ENCODE peak calls at places on chromosomes 3 and 15, in eight cellular contexts. One of them, this sample, is unnamed. For H3K36me3, the result is how much of the 10 kb centered on the place peaks cover.

GRCh38 chr15:99755692-99756409 is 22.6 kb upstream of the LYSMD4 start:
- DNase-seq in breast epithelium: no peak
- DNase-seq in HepG2: peak
- DNase-seq in transverse colon: peak
- DNase-seq in upper lobe of left lung: peak
- DNase-seq in prostate gland: peak
- DNase-seq in Panc1: peak
- DNase-seq in esophagus muscularis mucosa: no peak
- DNase-seq in this sample: no peak

GRCh38 chr3:46463120-46463867 is 1.4 kb downstream of the LTF start:
- DNase-seq in breast epithelium: no peak
- DNase-seq in HepG2: no peak
- DNase-seq in transverse colon: no peak
- DNase-seq in upper lobe of left lung: no peak
- DNase-seq in prostate gland: no peak
- DNase-seq in Panc1: no peak
- DNase-seq in esophagus muscularis mucosa: no peak
- DNase-seq in this sample: peak

GRCh38 chr15:84605225-84605882 is 4.5 kb downstream of the ZSCAN2 start:
- DNase-seq in breast epithelium: no peak
- DNase-seq in HepG2: no peak
- DNase-seq in transverse colon: no peak
- DNase-seq in upper lobe of left lung: no peak
- DNase-seq in prostate gland: no peak
- DNase-seq in Panc1: no peak
- DNase-seq in esophagus muscularis mucosa: no peak
- DNase-seq in this sample: no peak

GRCh38 chr3:170876537-170876936 is 6.5 kb upstream of the RPL22L1 start:
- DNase-seq in breast epithelium: no peak
- DNase-seq in HepG2: no peak
- DNase-seq in transverse colon: no peak
- DNase-seq in upper lobe of left lung: no peak
- DNase-seq in prostate gland: no peak
- DNase-seq in Panc1: no peak
- DNase-seq in esophagus muscularis mucosa: no peak
- DNase-seq in this sample: no peak

GRCh38 chr3:189393598-189393997 is 221.8 kb downstream of the TPRG1 start:
- DNase-seq in breast epithelium: no peak
- DNase-seq in HepG2: no peak
- DNase-seq in transverse colon: peak
- DNase-seq in upper lobe of left lung: no peak
- DNase-seq in prostate gland: no peak
- DNase-seq in Panc1: no peak
- DNase-seq in esophagus muscularis mucosa: no peak
- DNase-seq in this sample: no peak

GRCh38 chr15:68729789-68730201 is 90.9 kb downstream of the ANP32A start:
- DNase-seq in breast epithelium: peak
- DNase-seq in HepG2: no peak
- DNase-seq in transverse colon: no peak
- DNase-seq in upper lobe of left lung: no peak
- DNase-seq in prostate gland: no peak
- DNase-seq in Panc1: no peak
- DNase-seq in esophagus muscularis mucosa: no peak
- DNase-seq in this sample: no peak

GRCh38 chr3:84825817-84826216 is 133.0 kb upstream of the CADM2 start:
- DNase-seq in breast epithelium: no peak
- DNase-seq in HepG2: no peak
- DNase-seq in transverse colon: no peak
- DNase-seq in upper lobe of left lung: no peak
- DNase-seq in prostate gland: no peak
- DNase-seq in Panc1: no peak
- DNase-seq in esophagus muscularis mucosa: no peak
- DNase-seq in this sample: no peak

GRCh38 chr15:90001062-90001682 is at the start of gene ZNF710:
- DNase-seq in breast epithelium: peak
- DNase-seq in HepG2: no peak
- DNase-seq in transverse colon: peak
- DNase-seq in upper lobe of left lung: no peak
- DNase-seq in prostate gland: peak
- DNase-seq in Panc1: no peak
- DNase-seq in esophagus muscularis mucosa: no peak
- DNase-seq in this sample: no peak

GRCh38 chr3:127790580-127791183 is 31.6 kb downstream of the MGLL start:
- DNase-seq in breast epithelium: no peak
- DNase-seq in HepG2: no peak
- DNase-seq in transverse colon: no peak
- DNase-seq in upper lobe of left lung: peak
- DNase-seq in prostate gland: no peak
- DNase-seq in Panc1: no peak
- DNase-seq in esophagus muscularis mucosa: no peak
- DNase-seq in this sample: no peak

GRCh38 chr3:171064461-171064860 is 37.9 kb upstream of the SLC2A2 start:
- DNase-seq in breast epithelium: no peak
- DNase-seq in HepG2: no peak
- DNase-seq in transverse colon: no peak
- DNase-seq in upper lobe of left lung: no peak
- DNase-seq in prostate gland: no peak
- DNase-seq in Panc1: no peak
- DNase-seq in esophagus muscularis mucosa: no peak
- DNase-seq in this sample: no peak

GRCh38 chr3:17901893-17902292 is 159.5 kb upstream of the TBC1D5 start:
- DNase-seq in breast epithelium: no peak
- DNase-seq in HepG2: no peak
- DNase-seq in transverse colon: no peak
- DNase-seq in upper lobe of left lung: no peak
- DNase-seq in prostate gland: no peak
- DNase-seq in Panc1: no peak
- DNase-seq in esophagus muscularis mucosa: no peak
- DNase-seq in this sample: no peak

GRCh38 chr3:67947808-67948508 is 293.5 kb upstream of the SUCLG2 start:
- DNase-seq in breast epithelium: no peak
- DNase-seq in HepG2: peak
- DNase-seq in transverse colon: no peak
- DNase-seq in upper lobe of left lung: no peak
- DNase-seq in prostate gland: no peak
- DNase-seq in Panc1: no peak
- DNase-seq in esophagus muscularis mucosa: no peak
- DNase-seq in this sample: no peak

GRCh38 chr15:89116404-89116803 is 28.1 kb downstream of the ABHD2 start:
- DNase-seq in breast epithelium: no peak
- DNase-seq in HepG2: no peak
- DNase-seq in transverse colon: no peak
- DNase-seq in upper lobe of left lung: no peak
- DNase-seq in prostate gland: no peak
- DNase-seq in Panc1: no peak
- DNase-seq in esophagus muscularis mucosa: no peak
- DNase-seq in this sample: no peak

GRCh38 chr15:72902245-72902928 is 118.8 kb upstream of the ADPGK start:
- DNase-seq in breast epithelium: peak
- DNase-seq in HepG2: no peak
- DNase-seq in transverse colon: peak
- DNase-seq in upper lobe of left lung: peak
- DNase-seq in prostate gland: peak
- DNase-seq in Panc1: no peak
- DNase-seq in esophagus muscularis mucosa: no peak
- DNase-seq in this sample: no peak

GRCh38 chr3:122858373-122858772 is 63.5 kb downstream of the SLC49A4 start:
- DNase-seq in breast epithelium: no peak
- DNase-seq in HepG2: peak
- DNase-seq in transverse colon: no peak
- DNase-seq in upper lobe of left lung: no peak
- DNase-seq in prostate gland: no peak
- DNase-seq in Panc1: peak
- DNase-seq in esophagus muscularis mucosa: no peak
- DNase-seq in this sample: no peak

GRCh38 chr15:50906954-50907865 is 1.3 kb upstream of the AP4E1 start:
- DNase-seq in breast epithelium: no peak
- DNase-seq in HepG2: peak
- DNase-seq in transverse colon: peak
- DNase-seq in upper lobe of left lung: peak
- DNase-seq in prostate gland: no peak
- DNase-seq in Panc1: no peak
- DNase-seq in esophagus muscularis mucosa: no peak
- DNase-seq in this sample: no peak

GRCh38 chr15:42608110-42608531 is 32.7 kb downstream of the STARD9 start:
- DNase-seq in breast epithelium: no peak
- DNase-seq in HepG2: no peak
- DNase-seq in transverse colon: peak
- DNase-seq in upper lobe of left lung: peak
- DNase-seq in prostate gland: no peak
- DNase-seq in Panc1: no peak
- DNase-seq in esophagus muscularis mucosa: no peak
- DNase-seq in this sample: no peak

GRCh38 chr3:192879346-192880031 is 38.2 kb downstream of the MB21D2 start:
- DNase-seq in breast epithelium: peak
- DNase-seq in HepG2: peak
- DNase-seq in transverse colon: no peak
- DNase-seq in upper lobe of left lung: no peak
- DNase-seq in prostate gland: no peak
- DNase-seq in Panc1: peak
- DNase-seq in esophagus muscularis mucosa: no peak
- DNase-seq in this sample: no peak

GRCh38 chr3:20574746-20575145 is 388.7 kb upstream of the SGO1 start:
- DNase-seq in breast epithelium: no peak
- DNase-seq in HepG2: no peak
- DNase-seq in transverse colon: no peak
- DNase-seq in upper lobe of left lung: no peak
- DNase-seq in prostate gland: no peak
- DNase-seq in Panc1: no peak
- DNase-seq in esophagus muscularis mucosa: no peak
- DNase-seq in this sample: no peak

GRCh38 chr15:66986951-66987350 is 78.5 kb upstream of the SMAD3 start:
- DNase-seq in breast epithelium: no peak
- DNase-seq in HepG2: no peak
- DNase-seq in transverse colon: no peak
- DNase-seq in upper lobe of left lung: no peak
- DNase-seq in prostate gland: no peak
- DNase-seq in Panc1: no peak
- DNase-seq in esophagus muscularis mucosa: peak
- DNase-seq in this sample: no peak

GRCh38 chr15:96053039-96054021 is 277.2 kb upstream of the NR2F2 start:
- DNase-seq in breast epithelium: peak
- DNase-seq in HepG2: peak
- DNase-seq in transverse colon: peak
- DNase-seq in upper lobe of left lung: peak
- DNase-seq in prostate gland: peak
- DNase-seq in Panc1: no peak
- DNase-seq in esophagus muscularis mucosa: peak
- DNase-seq in this sample: no peak

GRCh38 chr3:130386604-130387263 is 41.3 kb downstream of the COL6A5 start:
- DNase-seq in breast epithelium: no peak
- DNase-seq in HepG2: no peak
- DNase-seq in transverse colon: no peak
- DNase-seq in upper lobe of left lung: no peak
- DNase-seq in prostate gland: no peak
- DNase-seq in Panc1: no peak
- DNase-seq in esophagus muscularis mucosa: peak
- DNase-seq in this sample: no peak

GRCh38 chr15:65396283-65396964 is 18.6 kb upstream of the IGDCC3 start:
- DNase-seq in breast epithelium: no peak
- DNase-seq in HepG2: no peak
- DNase-seq in transverse colon: no peak
- DNase-seq in upper lobe of left lung: no peak
- DNase-seq in prostate gland: no peak
- DNase-seq in Panc1: no peak
- DNase-seq in esophagus muscularis mucosa: no peak
- DNase-seq in this sample: no peak

GRCh38 chr3:14634763-14635400 is 16.7 kb upstream of the CCDC174 start:
- DNase-seq in breast epithelium: no peak
- DNase-seq in HepG2: no peak
- DNase-seq in transverse colon: no peak
- DNase-seq in upper lobe of left lung: no peak
- DNase-seq in prostate gland: no peak
- DNase-seq in Panc1: no peak
- DNase-seq in esophagus muscularis mucosa: no peak
- DNase-seq in this sample: no peak

GRCh38 chr3:30688776-30689175 is 82.4 kb downstream of the TGFBR2 start:
- DNase-seq in breast epithelium: no peak
- DNase-seq in HepG2: no peak
- DNase-seq in transverse colon: peak
- DNase-seq in upper lobe of left lung: no peak
- DNase-seq in prostate gland: no peak
- DNase-seq in Panc1: no peak
- DNase-seq in esophagus muscularis mucosa: no peak
- DNase-seq in this sample: no peak
- H3K36me3 ChIP-seq in breast epithelium: under half
- H3K36me3 ChIP-seq in HepG2: half or more
- H3K36me3 ChIP-seq in transverse colon: under half
- H3K36me3 ChIP-seq in upper lobe of left lung: half or more
- H3K36me3 ChIP-seq in prostate gland: under half
- H3K36me3 ChIP-seq in Panc1: under half
- H3K36me3 ChIP-seq in esophagus muscularis mucosa: under half
- H3K36me3 ChIP-seq in this sample: under half

GRCh38 chr3:141680620-141681389 is 57.3 kb upstream of the RNF7 start:
- DNase-seq in breast epithelium: peak
- DNase-seq in HepG2: no peak
- DNase-seq in transverse colon: no peak
- DNase-seq in upper lobe of left lung: peak
- DNase-seq in prostate gland: no peak
- DNase-seq in Panc1: no peak
- DNase-seq in esophagus muscularis mucosa: peak
- DNase-seq in this sample: no peak
- TF ChIP-seq POLR2AphosphoS5 in breast epithelium: no peak
- TF ChIP-seq POLR2AphosphoS5 in HepG2: no peak
- TF ChIP-seq POLR2AphosphoS5 in transverse colon: no peak
- TF ChIP-seq POLR2AphosphoS5 in upper lobe of left lung: no peak
- TF ChIP-seq POLR2AphosphoS5 in prostate gland: no peak
- TF ChIP-seq POLR2AphosphoS5 in Panc1: no peak
- TF ChIP-seq POLR2AphosphoS5 in esophagus muscularis mucosa: peak
- TF ChIP-seq POLR2AphosphoS5 in this sample: no peak

GRCh38 chr3:120394343-120394742 is 45.2 kb upstream of the LRRC58 start:
- DNase-seq in breast epithelium: no peak
- DNase-seq in HepG2: no peak
- DNase-seq in transverse colon: no peak
- DNase-seq in upper lobe of left lung: no peak
- DNase-seq in prostate gland: no peak
- DNase-seq in Panc1: no peak
- DNase-seq in esophagus muscularis mucosa: no peak
- DNase-seq in this sample: no peak
- H3K36me3 ChIP-seq in breast epithelium: under half
- H3K36me3 ChIP-seq in HepG2: under half
- H3K36me3 ChIP-seq in transverse colon: under half
- H3K36me3 ChIP-seq in upper lobe of left lung: half or more
- H3K36me3 ChIP-seq in prostate gland: under half
- H3K36me3 ChIP-seq in Panc1: under half
- H3K36me3 ChIP-seq in esophagus muscularis mucosa: half or more
- H3K36me3 ChIP-seq in this sample: under half

GRCh38 chr3:2510746-2511145 is 412.1 kb downstream of the CNTN4 start:
- DNase-seq in breast epithelium: no peak
- DNase-seq in HepG2: no peak
- DNase-seq in transverse colon: no peak
- DNase-seq in upper lobe of left lung: no peak
- DNase-seq in prostate gland: no peak
- DNase-seq in Panc1: no peak
- DNase-seq in esophagus muscularis mucosa: no peak
- DNase-seq in this sample: no peak

GRCh38 chr3:2516762-2517441 is 418.2 kb downstream of the CNTN4 start:
- DNase-seq in breast epithelium: no peak
- DNase-seq in HepG2: no peak
- DNase-seq in transverse colon: no peak
- DNase-seq in upper lobe of left lung: no peak
- DNase-seq in prostate gland: no peak
- DNase-seq in Panc1: no peak
- DNase-seq in esophagus muscularis mucosa: no peak
- DNase-seq in this sample: no peak

GRCh38 chr3:2514031-2514430 is 415.4 kb downstream of the CNTN4 start:
- DNase-seq in breast epithelium: no peak
- DNase-seq in HepG2: no peak
- DNase-seq in transverse colon: no peak
- DNase-seq in upper lobe of left lung: no peak
- DNase-seq in prostate gland: no peak
- DNase-seq in Panc1: no peak
- DNase-seq in esophagus muscularis mucosa: no peak
- DNase-seq in this sample: no peak

GRCh38 chr3:2511356-2511755 is 412.7 kb downstream of the CNTN4 start:
- DNase-seq in breast epithelium: no peak
- DNase-seq in HepG2: no peak
- DNase-seq in transverse colon: no peak
- DNase-seq in upper lobe of left lung: no peak
- DNase-seq in prostate gland: no peak
- DNase-seq in Panc1: no peak
- DNase-seq in esophagus muscularis mucosa: no peak
- DNase-seq in this sample: no peak
- TF ChIP-seq POLR2AphosphoS5 in breast epithelium: no peak
- TF ChIP-seq POLR2AphosphoS5 in HepG2: no peak
- TF ChIP-seq POLR2AphosphoS5 in transverse colon: no peak
- TF ChIP-seq POLR2AphosphoS5 in upper lobe of left lung: no peak
- TF ChIP-seq POLR2AphosphoS5 in prostate gland: no peak
- TF ChIP-seq POLR2AphosphoS5 in Panc1: no peak
- TF ChIP-seq POLR2AphosphoS5 in esophagus muscularis mucosa: no peak
- TF ChIP-seq POLR2AphosphoS5 in this sample: no peak

This sample was measured in vagina.